ENCODE peak calls at places on chromosomes 1 and 21, in nine cellular contexts. Y, B, X, J, D, Q, P, A and G are unnamed samples.

GRCh38 chr21:16455526-16455925 is 725.7 kb downstream of the USP25 start:
- ATAC-seq in Y (no peak), B (no peak), X (no peak), J (no peak), D (no peak), Q (no peak), P (no peak), A (no peak), G (no peak)

GRCh38 chr1:35377553-35377952 is 109.0 kb downstream of the ZMYM4 start:
- ATAC-seq in Y (no peak), B (no peak), X (no peak), J (no peak), D (no peak), Q (no peak), P (no peak), A (no peak), G (peak; percentile 21)

GRCh38 chr1:229171934-229172333 is 99.0 kb upstream of the RAB4A start:
- ATAC-seq in Y (peak; percentile 97), B (no peak), X (peak; percentile 65), J (no peak), D (no peak), Q (no peak), P (no peak), A (no peak), G (no peak)

GRCh38 chr21:34187935-34188334 is 114.6 kb downstream of the MRPS6 start:
- ATAC-seq in Y (no peak), B (no peak), X (peak; percentile 91), J (no peak), D (no peak), Q (no peak), P (peak; percentile 94), A (no peak), G (peak; percentile 40)

GRCh38 chr1:4662723-4663122 is 8.3 kb downstream of the AJAP1 start:
- ATAC-seq in Y (no peak), B (no peak), X (no peak), J (no peak), D (no peak), Q (no peak), P (no peak), A (no peak), G (no peak)

GRCh38 chr1:157137773-157138219 is 399 bp downstream of the ETV3 start:
- ATAC-seq in Y (no peak), B (no peak), X (peak; percentile 1), J (no peak), D (peak; percentile 5), Q (no peak), P (peak; percentile 47), A (no peak), G (no peak)

GRCh38 chr1:107480548-107480947 is 339.7 kb downstream of the NTNG1 start:
- ATAC-seq in Y (no peak), B (peak; percentile 31), X (peak; percentile 33), J (peak; percentile 31), D (peak; percentile 48), Q (no peak), P (no peak), A (no peak), G (peak; percentile 68)

GRCh38 chr1:219150913-219151312 is 22.8 kb upstream of the LYPLAL1 start:
- ATAC-seq in Y (no peak), B (no peak), X (no peak), J (no peak), D (no peak), Q (no peak), P (no peak), A (no peak), G (no peak)

GRCh38 chr1:207302618-207303408 is 18.7 kb upstream of the CD55 start:
- ATAC-seq in Y (no peak), B (no peak), X (no peak), J (no peak), D (no peak), Q (no peak), P (no peak), A (no peak), G (no peak)

GRCh38 chr1:112911506-112911905 is 44.5 kb downstream of the SLC16A1 start:
- ATAC-seq in Y (no peak), B (no peak), X (no peak), J (no peak), D (no peak), Q (no peak), P (no peak), A (no peak), G (no peak)

GRCh38 chr1:109762821-109763645 is 690 bp downstream of the EPS8L3 start:
- ATAC-seq in Y (no peak), B (no peak), X (peak; percentile 38), J (no peak), D (no peak), Q (no peak), P (no peak), A (no peak), G (peak; percentile 72)

GRCh38 chr1:229428256-229428655 is 5.6 kb downstream of the ACTA1 start:
- ATAC-seq in Y (no peak), B (no peak), X (no peak), J (no peak), D (no peak), Q (no peak), P (no peak), A (no peak), G (no peak)

GRCh38 chr21:22125581-22125980 is 1127.4 kb downstream of the NCAM2 start:
- ATAC-seq in Y (no peak), B (no peak), X (no peak), J (no peak), D (no peak), Q (no peak), P (no peak), A (no peak), G (no peak)

GRCh38 chr21:37474342-37474741 is 107.8 kb downstream of the DYRK1A start:
- ATAC-seq in Y (no peak), B (no peak), X (no peak), J (no peak), D (no peak), Q (no peak), P (no peak), A (no peak), G (no peak)

GRCh38 chr21:34846601-34847112 is 177.9 kb downstream of the CLIC6 start:
- ATAC-seq in Y (no peak), B (no peak), X (peak; percentile 76), J (no peak), D (no peak), Q (no peak), P (peak; percentile 71), A (no peak), G (peak; percentile 93)

GRCh38 chr1:7679873-7680790 is 91.0 kb upstream of the VAMP3 start:
- ATAC-seq in Y (peak; percentile 62), B (peak; percentile 51), X (peak; percentile 84), J (peak; percentile 63), D (peak; percentile 61), Q (peak; percentile 67), P (peak; percentile 65), A (peak; percentile 61), G (peak; percentile 72)

GRCh38 chr21:43369124-43369523 is 57.8 kb downstream of the SIK1 start:
- ATAC-seq in Y (peak; percentile 41), B (peak; percentile 41), X (no peak), J (peak; percentile 76), D (no peak), Q (no peak), P (peak; percentile 23), A (peak; percentile 34), G (peak; percentile 73)

GRCh38 chr1:245464290-245464689 is 309.5 kb downstream of the KIF26B start:
- ATAC-seq in Y (no peak), B (peak; percentile 8), X (no peak), J (no peak), D (peak; percentile 46), Q (no peak), P (no peak), A (no peak), G (no peak)

GRCh38 chr1:93585059-93585966 is 96.3 kb downstream of the BCAR3 start:
- ATAC-seq in Y (peak; percentile 99), B (no peak), X (peak; percentile 93), J (no peak), D (no peak), Q (no peak), P (peak; percentile 61), A (no peak), G (no peak)

GRCh38 chr1:27615346-27616004 is 11.5 kb upstream of the AHDC1 start:
- ATAC-seq in Y (no peak), B (no peak), X (no peak), J (no peak), D (no peak), Q (no peak), P (peak; percentile 18), A (no peak), G (no peak)

GRCh38 chr1:208161656-208162375 is 82.4 kb downstream of the PLXNA2 start:
- ATAC-seq in Y (peak; percentile 49), B (no peak), X (peak; percentile 5), J (no peak), D (no peak), Q (no peak), P (no peak), A (no peak), G (peak; percentile 54)

GRCh38 chr1:13762642-13763041 is 62.7 kb downstream of the PRDM2 start:
- ATAC-seq in Y (no peak), B (no peak), X (no peak), J (peak; percentile 32), D (no peak), Q (peak; percentile 34), P (no peak), A (no peak), G (no peak)

GRCh38 chr1:112934562-112934952 is 21.4 kb downstream of the SLC16A1 start:
- ATAC-seq in Y (no peak), B (no peak), X (no peak), J (no peak), D (no peak), Q (no peak), P (no peak), A (no peak), G (no peak)

GRCh38 chr1:8347635-8348034 is 29.7 kb downstream of the SLC45A1 start:
- ATAC-seq in Y (no peak), B (no peak), X (peak; percentile 8), J (no peak), D (no peak), Q (no peak), P (no peak), A (no peak), G (no peak)